ENCODE peak calls at places on chromosomes 6 and 20, in six cellular contexts. Q is WERI-Rb-1, V is body of pancreas, F is H9, G is aorta, E is lower lobe of right lung. S is an unnamed sample.

GRCh38 chr6:31680841-31681671 is at the start of gene LY6G5C:
- DNase-seq in E (peak; percentile 88), F (peak; percentile 78), Q (peak; percentile 89), G (peak; percentile 90), V (peak; percentile 87), S (peak; percentile 83)

GRCh38 chr6:74588094-74588493 is 617.8 kb downstream of the COL12A1 start:
- DNase-seq in Q (no peak), E (no peak), G (no peak), F (no peak), V (no peak), S (no peak)

GRCh38 chr20:26208296-26209091 is 511.8 kb upstream of the ZNF337 start:
- DNase-seq in E (peak; percentile 75), F (peak; percentile 59), V (peak; percentile 13), G (peak; percentile 32), Q (peak; percentile 44), S (no peak)

GRCh38 chr20:8375898-8376297 is 243.8 kb downstream of the PLCB1 start:
- DNase-seq in V (no peak), F (no peak), G (no peak), E (no peak), Q (no peak), S (no peak)

GRCh38 chr6:136826216-136826615 is 3.8 kb downstream of the PEX7 start:
- DNase-seq in F (no peak), G (no peak), Q (no peak), V (peak; percentile 56), E (no peak), S (no peak)

GRCh38 chr6:128144320-128144719 is 243.5 kb upstream of the THEMIS start:
- DNase-seq in F (no peak), V (no peak), G (no peak), E (no peak), Q (no peak), S (no peak)

GRCh38 chr6:147941143-147941542 is 401.5 kb upstream of the SASH1 start:
- DNase-seq in V (no peak), G (no peak), E (no peak), F (peak; percentile 31), Q (no peak), S (peak; percentile 66)

GRCh38 chr6:44064089-44064947 is 62.9 kb downstream of the MRPL14 start:
- DNase-seq in V (peak; percentile 39), F (no peak), E (peak; percentile 68), G (peak; percentile 91), Q (peak; percentile 69), S (peak; percentile 59)

GRCh38 chr6:714100-714499 is 21.2 kb upstream of the EXOC2 start:
- DNase-seq in Q (no peak), E (no peak), G (no peak), F (no peak), V (no peak), S (no peak)

GRCh38 chr20:25360631-25361286 is 29.9 kb downstream of the ABHD12 start:
- DNase-seq in E (no peak), Q (no peak), F (no peak), V (no peak), G (peak; percentile 49), S (peak; percentile 26)

GRCh38 chr20:55456316-55456940 is 548.9 kb downstream of the CBLN4 start:
- DNase-seq in F (no peak), Q (no peak), E (no peak), V (no peak), G (no peak), S (no peak)

GRCh38 chr6:55293116-55293515 is 34.2 kb upstream of the GFRAL start:
- DNase-seq in Q (no peak), V (no peak), E (no peak), G (no peak), F (no peak), S (peak; percentile 37)

GRCh38 chr6:34341481-34341971 is 50.9 kb downstream of the NUDT3 start:
- DNase-seq in G (no peak), F (no peak), V (peak; percentile 25), E (no peak), Q (no peak), S (peak; percentile 34)

GRCh38 chr6:108665495-108666196 is 104.9 kb downstream of the FOXO3 start:
- DNase-seq in E (no peak), G (no peak), Q (no peak), F (no peak), V (no peak), S (no peak)

GRCh38 chr6:69957990-69958559 is 91.7 kb downstream of the COL19A1 start:
- DNase-seq in F (no peak), E (no peak), G (no peak), Q (no peak), V (no peak), S (no peak)

GRCh38 chr6:4693566-4693965 is 82.6 kb upstream of the CDYL start:
- DNase-seq in F (no peak), Q (no peak), V (no peak), E (no peak), G (no peak), S (no peak)

GRCh38 chr6:167827588-167828324 is 1.0 kb downstream of the AFDN start:
- DNase-seq in G (peak; percentile 64), V (peak; percentile 65), F (peak; percentile 55), Q (peak; percentile 44), E (peak; percentile 71), S (peak; percentile 64)

GRCh38 chr6:161242779-161243693 is 30.8 kb downstream of the AGPAT4 start:
- DNase-seq in Q (no peak), F (peak; percentile 87), E (peak; percentile 75), G (no peak), V (no peak), S (peak; percentile 27)

GRCh38 chr20:43824699-43825402 is 89.8 kb upstream of the TOX2 start:
- DNase-seq in E (no peak), F (peak; percentile 39), G (no peak), Q (no peak), V (peak; percentile 33), S (no peak)

DNA sequence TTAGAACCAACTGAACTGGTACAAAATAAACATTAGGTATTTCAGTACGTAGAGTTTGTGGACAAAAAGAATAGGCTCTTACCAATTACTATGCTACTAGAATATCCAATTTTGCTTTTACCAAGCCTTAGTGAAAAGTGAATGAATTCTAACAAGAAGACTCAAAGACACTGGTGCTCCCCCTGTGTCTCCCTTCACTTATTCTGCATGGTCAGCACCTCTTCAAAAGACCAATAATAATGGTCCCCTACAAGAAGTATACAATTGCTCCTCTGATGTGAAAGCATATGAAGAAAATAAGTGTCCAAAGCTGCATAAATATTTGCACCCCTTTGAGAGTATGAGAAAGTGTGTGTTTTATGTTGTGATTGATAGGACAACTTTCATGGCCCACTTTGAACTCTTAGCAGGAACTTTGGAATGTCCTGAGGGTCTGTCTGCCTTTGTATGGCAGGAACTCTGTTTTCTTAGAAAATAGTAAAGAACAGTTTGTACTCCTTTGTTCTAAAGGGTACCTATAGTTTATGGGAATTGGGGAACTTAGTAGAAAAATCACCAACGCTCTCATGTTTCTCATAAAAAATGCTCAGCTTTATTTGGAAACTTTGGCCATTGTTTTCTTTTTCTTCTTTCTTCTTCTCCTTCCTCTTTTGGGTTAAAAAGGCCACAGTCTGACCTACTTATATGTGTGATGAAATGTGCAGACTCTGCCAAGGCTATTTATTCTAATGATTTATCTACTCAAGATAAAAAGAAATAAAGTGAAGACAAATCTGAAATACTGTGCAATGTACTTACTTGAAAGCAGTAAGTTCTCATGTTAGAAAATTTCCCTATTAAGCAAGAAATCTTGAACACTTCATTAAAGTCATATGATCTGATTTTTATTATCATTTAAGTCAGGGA is 352.5 kb downstream of the LAMA2 start:
- DNase-seq in V (no peak), F (no peak), E (no peak), Q (no peak), G (no peak), S (no peak)
- H3K27ac ChIP-seq in V (no peak overlapping the region), F (no peak overlapping the region), E (no peak overlapping the region), Q (no peak overlapping the region), G (no peak overlapping the region), S (no peak overlapping the region)

GRCh38 chr6:111769365-111770127 is 103.7 kb downstream of the FYN start:
- DNase-seq in V (no peak), G (no peak), F (no peak), E (no peak), Q (no peak), S (no peak)

GRCh38 chr6:111771084-111771411 is 102.2 kb downstream of the FYN start:
- DNase-seq in G (no peak), F (no peak), V (no peak), E (no peak), Q (no peak), S (no peak)

GRCh38 chr6:111770263-111771083 is 102.8 kb downstream of the FYN start:
- DNase-seq in F (no peak), G (no peak), E (no peak), Q (no peak), V (no peak), S (no peak)

GRCh38 chr6:111772274-111772780 is 100.9 kb downstream of the FYN start:
- DNase-seq in F (no peak), E (no peak), V (no peak), Q (no peak), G (no peak), S (no peak)

GRCh38 chr6:111771629-111772028 is 101.6 kb downstream of the FYN start:
- DNase-seq in G (no peak), V (no peak), Q (no peak), F (no peak), E (no peak), S (no peak)
- H3K27ac ChIP-seq in G (no peak overlapping the region), V (no peak overlapping the region), Q (no peak overlapping the region), F (no peak overlapping the region), E (no peak overlapping the region), S (no peak overlapping the region)

DNA sequence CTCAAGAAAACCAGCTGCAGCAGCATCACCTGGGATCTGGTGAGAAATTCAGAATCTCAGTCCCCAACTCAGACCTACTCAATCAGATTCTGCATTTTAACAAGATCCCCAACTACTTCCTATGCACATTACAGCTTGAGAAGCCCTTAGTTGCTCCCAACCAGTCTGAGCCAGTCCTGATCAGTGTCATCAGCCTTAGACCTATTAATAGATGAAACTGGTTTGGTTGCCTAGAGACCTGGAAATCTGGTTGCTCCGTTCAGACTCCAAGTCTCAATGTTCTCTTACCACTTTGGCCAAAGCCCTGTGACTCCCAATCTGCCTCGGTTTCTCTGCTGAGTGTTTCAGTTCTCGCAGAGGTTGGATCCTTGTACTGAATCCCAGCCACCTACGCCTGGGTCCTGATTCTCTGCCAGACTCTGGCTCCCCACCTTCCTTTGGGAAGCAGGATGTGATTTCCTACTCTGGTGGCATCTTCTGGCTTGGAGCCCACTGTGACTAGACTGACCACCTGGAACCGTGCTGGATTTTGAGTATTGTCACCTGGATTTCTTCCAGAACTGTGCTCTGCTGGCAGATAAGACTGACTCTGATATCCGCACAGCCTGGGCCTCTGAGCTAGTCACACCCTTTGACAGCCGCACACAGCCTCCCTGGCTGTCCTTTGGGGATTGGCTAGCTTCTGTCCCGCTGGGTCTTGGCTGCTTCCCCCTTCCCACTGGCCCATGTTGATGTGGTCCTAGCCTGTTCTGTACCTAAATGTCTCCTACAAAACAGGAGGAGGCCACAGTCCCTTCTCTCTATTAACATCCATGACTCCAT is 20.3 kb upstream of the ATXN1 start:
- DNase-seq in G (no peak), F (no peak), V (peak; percentile 11), E (no peak), Q (no peak), S (no peak)
- H3K27ac ChIP-seq in G (no peak overlapping the region), F (no peak overlapping the region), V (no peak overlapping the region), E (no peak overlapping the region), Q (no peak overlapping the region), S (no peak overlapping the region)

GRCh38 chr6:35342258-35343091 is at the start of gene PPARD:
- DNase-seq in F (peak; percentile 97), Q (peak; percentile 100), G (peak; percentile 98), V (peak; percentile 99), E (peak; percentile 99), S (peak; percentile 97)

GRCh38 chr6:35341557-35341956 is 801 bp upstream of the PPARD start:
- DNase-seq in Q (peak; percentile 45), F (no peak), G (no peak), E (no peak), V (no peak), S (no peak)

GRCh38 chr6:35343835-35344550 is 1.6 kb downstream of the PPARD start:
- DNase-seq in G (no peak), V (no peak), E (no peak), Q (no peak), F (no peak), S (peak; percentile 62)

GRCh38 chr6:35343092-35343834 is 905 bp downstream of the PPARD start:
- DNase-seq in V (peak; percentile 32), E (peak; percentile 73), G (peak; percentile 76), F (no peak), Q (no peak), S (peak; percentile 57)
- H3K27ac ChIP-seq in V (peak overlapping the region; percentile 82), E (peak overlapping the region; percentile 90), G (no peak overlapping the region), F (no peak overlapping the region), Q (no peak overlapping the region), S (peak overlapping the region; percentile 50)

S was measured in SJCRH30.